ENCODE peak calls at places on chromosomes 7 and 10, in ten cellular contexts. One of them, this sample, is unnamed.
A peak's percentile ranks its signal among the peaks of the same experiment; 100 is the strongest.

GRCh38 chr7:107354639-107355038 is 115.2 kb upstream of the GPR22 start:
- DNase-seq in upper lobe of right lung: no peak
- DNase-seq in cardiac muscle cell: no peak
- DNase-seq in HepG2: no peak
- DNase-seq in stomach: no peak
- DNase-seq in endodermal cell: no peak
- DNase-seq in epithelial cell of proximal tubule: no peak
- DNase-seq in foreskin fibroblast: no peak
- DNase-seq in GM12865: no peak
- DNase-seq in MCF 10A: no peak
- DNase-seq in this sample: no peak

GRCh38 chr7:46569117-46569433 is 648.0 kb upstream of the IGFBP3 start:
- DNase-seq in cardiac muscle cell: no peak
- DNase-seq in MCF 10A: peak; percentile 48
- DNase-seq in endodermal cell: peak; percentile 68
- DNase-seq in stomach: no peak
- DNase-seq in foreskin fibroblast: peak; percentile 31
- DNase-seq in epithelial cell of proximal tubule: no peak
- DNase-seq in GM12865: no peak
- DNase-seq in HepG2: peak; percentile 3
- DNase-seq in upper lobe of right lung: no peak
- DNase-seq in this sample: no peak

GRCh38 chr7:105060923-105061322 is 46.9 kb downstream of the KMT2E start:
- DNase-seq in endodermal cell: no peak
- DNase-seq in epithelial cell of proximal tubule: no peak
- DNase-seq in cardiac muscle cell: no peak
- DNase-seq in HepG2: no peak
- DNase-seq in foreskin fibroblast: no peak
- DNase-seq in MCF 10A: no peak
- DNase-seq in upper lobe of right lung: no peak
- DNase-seq in GM12865: no peak
- DNase-seq in stomach: no peak
- DNase-seq in this sample: no peak

GRCh38 chr7:115951547-115951946 is 79.0 kb downstream of the TFEC start:
- DNase-seq in GM12865: no peak
- DNase-seq in endodermal cell: no peak
- DNase-seq in foreskin fibroblast: no peak
- DNase-seq in epithelial cell of proximal tubule: no peak
- DNase-seq in stomach: no peak
- DNase-seq in cardiac muscle cell: no peak
- DNase-seq in MCF 10A: no peak
- DNase-seq in HepG2: no peak
- DNase-seq in upper lobe of right lung: no peak
- DNase-seq in this sample: no peak

GRCh38 chr10:128574616-128575210 is 448.5 kb upstream of the MKI67 start:
- DNase-seq in foreskin fibroblast: no peak
- DNase-seq in stomach: no peak
- DNase-seq in upper lobe of right lung: no peak
- DNase-seq in endodermal cell: no peak
- DNase-seq in epithelial cell of proximal tubule: no peak
- DNase-seq in cardiac muscle cell: no peak
- DNase-seq in GM12865: no peak
- DNase-seq in MCF 10A: no peak
- DNase-seq in HepG2: no peak
- DNase-seq in this sample: no peak

GRCh38 chr10:20712766-20713165 is 184.3 kb downstream of the NEBL start:
- DNase-seq in upper lobe of right lung: no peak
- DNase-seq in cardiac muscle cell: no peak
- DNase-seq in HepG2: no peak
- DNase-seq in GM12865: no peak
- DNase-seq in epithelial cell of proximal tubule: no peak
- DNase-seq in foreskin fibroblast: no peak
- DNase-seq in stomach: no peak
- DNase-seq in endodermal cell: no peak
- DNase-seq in MCF 10A: no peak
- DNase-seq in this sample: no peak

GRCh38 chr10:13891542-13892431 is 305.0 kb downstream of the PRPF18 start:
- DNase-seq in foreskin fibroblast: peak; percentile 64
- DNase-seq in MCF 10A: no peak
- DNase-seq in upper lobe of right lung: peak; percentile 79
- DNase-seq in stomach: no peak
- DNase-seq in cardiac muscle cell: peak; percentile 73
- DNase-seq in GM12865: peak; percentile 29
- DNase-seq in HepG2: no peak
- DNase-seq in epithelial cell of proximal tubule: no peak
- DNase-seq in endodermal cell: peak; percentile 75
- DNase-seq in this sample: peak; percentile 62

GRCh38 chr10:31071232-31071999 is 39.8 kb upstream of the ZNF438 start:
- DNase-seq in MCF 10A: peak; percentile 33
- DNase-seq in upper lobe of right lung: no peak
- DNase-seq in foreskin fibroblast: peak; percentile 70
- DNase-seq in HepG2: no peak
- DNase-seq in epithelial cell of proximal tubule: no peak
- DNase-seq in endodermal cell: no peak
- DNase-seq in stomach: no peak
- DNase-seq in GM12865: no peak
- DNase-seq in cardiac muscle cell: no peak
- DNase-seq in this sample: no peak

GRCh38 chr7:16422100-16422430 is 727 bp upstream of the CRPPA start:
- DNase-seq in upper lobe of right lung: no peak
- DNase-seq in HepG2: no peak
- DNase-seq in cardiac muscle cell: peak; percentile 42
- DNase-seq in epithelial cell of proximal tubule: no peak
- DNase-seq in GM12865: no peak
- DNase-seq in MCF 10A: no peak
- DNase-seq in stomach: no peak
- DNase-seq in foreskin fibroblast: peak; percentile 40
- DNase-seq in endodermal cell: no peak
- DNase-seq in this sample: no peak

GRCh38 chr7:16420329-16420648 is 1.0 kb downstream of the CRPPA start:
- DNase-seq in cardiac muscle cell: no peak
- DNase-seq in epithelial cell of proximal tubule: no peak
- DNase-seq in GM12865: no peak
- DNase-seq in stomach: no peak
- DNase-seq in MCF 10A: no peak
- DNase-seq in HepG2: no peak
- DNase-seq in endodermal cell: no peak
- DNase-seq in foreskin fibroblast: no peak
- DNase-seq in upper lobe of right lung: no peak
- DNase-seq in this sample: no peak

GRCh38 chr7:16419859-16420258 is 1.5 kb downstream of the CRPPA start:
- DNase-seq in cardiac muscle cell: no peak
- DNase-seq in HepG2: no peak
- DNase-seq in epithelial cell of proximal tubule: no peak
- DNase-seq in endodermal cell: no peak
- DNase-seq in GM12865: no peak
- DNase-seq in stomach: no peak
- DNase-seq in upper lobe of right lung: no peak
- DNase-seq in MCF 10A: no peak
- DNase-seq in foreskin fibroblast: no peak
- DNase-seq in this sample: no peak

GRCh38 chr7:16421333-16422099 is at the start of gene CRPPA:
- DNase-seq in GM12865: no peak
- DNase-seq in stomach: no peak
- DNase-seq in cardiac muscle cell: peak; percentile 59
- DNase-seq in MCF 10A: peak; percentile 62
- DNase-seq in HepG2: peak; percentile 34
- DNase-seq in upper lobe of right lung: peak; percentile 80
- DNase-seq in endodermal cell: peak; percentile 84
- DNase-seq in epithelial cell of proximal tubule: peak; percentile 46
- DNase-seq in foreskin fibroblast: peak; percentile 67
- DNase-seq in this sample: no peak

GRCh38 chr7:16420649-16421332 is 547 bp downstream of the CRPPA start:
- DNase-seq in cardiac muscle cell: peak; percentile 86
- DNase-seq in upper lobe of right lung: peak; percentile 94
- DNase-seq in stomach: peak; percentile 87
- DNase-seq in epithelial cell of proximal tubule: peak; percentile 66
- DNase-seq in MCF 10A: peak; percentile 86
- DNase-seq in GM12865: peak; percentile 56
- DNase-seq in endodermal cell: peak; percentile 90
- DNase-seq in foreskin fibroblast: peak; percentile 90
- DNase-seq in HepG2: peak; percentile 77
- DNase-seq in this sample: no peak
- TF ChIP-seq CTCF in cardiac muscle cell: no peak
- TF ChIP-seq CTCF in upper lobe of right lung: peak; percentile 39
- TF ChIP-seq CTCF in stomach: peak; percentile 27
- TF ChIP-seq CTCF in epithelial cell of proximal tubule: peak; percentile 25
- TF ChIP-seq CTCF in MCF 10A: peak; percentile 8
- TF ChIP-seq CTCF in GM12865: no peak
- TF ChIP-seq CTCF in endodermal cell: peak; percentile 72
- TF ChIP-seq CTCF in foreskin fibroblast: peak; percentile 24
- TF ChIP-seq CTCF in HepG2: no peak
- TF ChIP-seq CTCF in this sample: no peak

GRCh38 chr7:63080406-63080805 is 918.2 kb upstream of the ZNF722 start:
- DNase-seq in GM12865: no peak
- DNase-seq in cardiac muscle cell: no peak
- DNase-seq in epithelial cell of proximal tubule: no peak
- DNase-seq in endodermal cell: no peak
- DNase-seq in upper lobe of right lung: no peak
- DNase-seq in stomach: no peak
- DNase-seq in MCF 10A: no peak
- DNase-seq in foreskin fibroblast: no peak
- DNase-seq in HepG2: no peak
- DNase-seq in this sample: no peak

GRCh38 chr7:63077841-63078240 is 920.8 kb upstream of the ZNF722 start:
- DNase-seq in MCF 10A: no peak
- DNase-seq in cardiac muscle cell: no peak
- DNase-seq in HepG2: no peak
- DNase-seq in upper lobe of right lung: no peak
- DNase-seq in endodermal cell: no peak
- DNase-seq in foreskin fibroblast: no peak
- DNase-seq in stomach: no peak
- DNase-seq in epithelial cell of proximal tubule: no peak
- DNase-seq in GM12865: no peak
- DNase-seq in this sample: no peak

DNA sequence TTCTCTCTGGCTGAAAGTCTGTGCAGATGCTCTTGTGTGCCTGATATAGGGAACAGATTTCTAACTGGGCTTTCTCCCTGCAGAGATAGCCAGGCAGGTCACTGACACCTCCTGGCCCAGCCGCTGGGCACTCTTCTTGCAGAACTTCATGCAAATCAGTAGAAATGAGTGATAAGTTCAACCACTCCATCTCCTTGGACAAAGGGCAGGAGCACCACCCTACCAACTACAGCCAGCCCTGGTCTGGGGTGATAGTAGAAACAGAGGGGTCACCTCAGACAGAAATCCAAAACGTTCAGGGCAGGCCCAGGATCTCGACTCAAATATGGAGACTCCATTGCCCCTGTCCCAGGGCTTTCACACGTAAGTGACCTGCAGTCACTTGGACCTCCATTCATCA is 917.8 kb upstream of the ZNF722 start:
- DNase-seq in HepG2: no peak
- DNase-seq in stomach: no peak
- DNase-seq in epithelial cell of proximal tubule: no peak
- DNase-seq in endodermal cell: no peak
- DNase-seq in cardiac muscle cell: no peak
- DNase-seq in MCF 10A: no peak
- DNase-seq in foreskin fibroblast: no peak
- DNase-seq in GM12865: no peak
- DNase-seq in upper lobe of right lung: no peak
- DNase-seq in this sample: no peak
- TF ChIP-seq CTCF in HepG2: no peak
- TF ChIP-seq CTCF in stomach: no peak
- TF ChIP-seq CTCF in epithelial cell of proximal tubule: no peak
- TF ChIP-seq CTCF in endodermal cell: no peak
- TF ChIP-seq CTCF in cardiac muscle cell: no peak
- TF ChIP-seq CTCF in MCF 10A: no peak
- TF ChIP-seq CTCF in foreskin fibroblast: no peak
- TF ChIP-seq CTCF in GM12865: no peak
- TF ChIP-seq CTCF in upper lobe of right lung: no peak
- TF ChIP-seq CTCF in this sample: no peak

DNA sequence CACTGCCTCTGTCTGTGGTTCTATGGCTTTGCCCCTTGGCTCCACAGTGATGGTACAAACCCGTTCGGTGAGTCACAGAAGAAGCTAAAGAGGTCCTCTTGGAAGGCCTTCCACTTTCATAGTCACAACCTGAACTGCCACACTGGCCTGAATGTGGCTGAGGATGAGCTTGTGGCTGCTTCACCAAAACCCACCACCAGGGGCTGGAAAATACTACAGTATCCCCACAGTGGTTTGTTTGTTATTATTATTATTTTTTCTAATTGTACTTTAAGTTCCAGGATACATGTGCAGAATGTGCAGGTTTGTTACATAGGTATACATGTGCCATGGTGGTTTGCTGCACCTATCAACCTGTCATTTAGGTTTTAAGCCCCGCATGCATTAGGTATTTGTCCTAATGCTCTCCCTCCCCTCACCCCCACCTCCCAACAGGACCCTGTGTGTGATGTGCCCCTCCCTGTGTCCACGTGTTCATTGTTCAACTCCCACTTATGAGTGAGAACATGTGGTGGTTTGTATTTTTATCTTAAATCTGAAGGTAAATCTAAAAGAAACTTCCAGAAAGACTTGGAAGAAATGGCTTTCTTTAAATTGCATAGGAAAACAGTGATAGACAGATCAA is 160.8 kb upstream of the NPSR1 start:
- DNase-seq in GM12865: no peak
- DNase-seq in epithelial cell of proximal tubule: no peak
- DNase-seq in MCF 10A: peak; percentile 17
- DNase-seq in endodermal cell: peak; percentile 72
- DNase-seq in upper lobe of right lung: no peak
- DNase-seq in foreskin fibroblast: no peak
- DNase-seq in stomach: no peak
- DNase-seq in cardiac muscle cell: no peak
- DNase-seq in HepG2: no peak
- DNase-seq in this sample: no peak
- TF ChIP-seq CTCF in GM12865: peak; percentile 3
- TF ChIP-seq CTCF in epithelial cell of proximal tubule: peak; percentile 34
- TF ChIP-seq CTCF in MCF 10A: peak; percentile 35
- TF ChIP-seq CTCF in endodermal cell: peak; percentile 84
- TF ChIP-seq CTCF in upper lobe of right lung: peak; percentile 11
- TF ChIP-seq CTCF in foreskin fibroblast: peak; percentile 26
- TF ChIP-seq CTCF in stomach: no peak
- TF ChIP-seq CTCF in cardiac muscle cell: peak; percentile 29
- TF ChIP-seq CTCF in HepG2: no peak
- TF ChIP-seq CTCF in this sample: peak; percentile 21

DNA sequence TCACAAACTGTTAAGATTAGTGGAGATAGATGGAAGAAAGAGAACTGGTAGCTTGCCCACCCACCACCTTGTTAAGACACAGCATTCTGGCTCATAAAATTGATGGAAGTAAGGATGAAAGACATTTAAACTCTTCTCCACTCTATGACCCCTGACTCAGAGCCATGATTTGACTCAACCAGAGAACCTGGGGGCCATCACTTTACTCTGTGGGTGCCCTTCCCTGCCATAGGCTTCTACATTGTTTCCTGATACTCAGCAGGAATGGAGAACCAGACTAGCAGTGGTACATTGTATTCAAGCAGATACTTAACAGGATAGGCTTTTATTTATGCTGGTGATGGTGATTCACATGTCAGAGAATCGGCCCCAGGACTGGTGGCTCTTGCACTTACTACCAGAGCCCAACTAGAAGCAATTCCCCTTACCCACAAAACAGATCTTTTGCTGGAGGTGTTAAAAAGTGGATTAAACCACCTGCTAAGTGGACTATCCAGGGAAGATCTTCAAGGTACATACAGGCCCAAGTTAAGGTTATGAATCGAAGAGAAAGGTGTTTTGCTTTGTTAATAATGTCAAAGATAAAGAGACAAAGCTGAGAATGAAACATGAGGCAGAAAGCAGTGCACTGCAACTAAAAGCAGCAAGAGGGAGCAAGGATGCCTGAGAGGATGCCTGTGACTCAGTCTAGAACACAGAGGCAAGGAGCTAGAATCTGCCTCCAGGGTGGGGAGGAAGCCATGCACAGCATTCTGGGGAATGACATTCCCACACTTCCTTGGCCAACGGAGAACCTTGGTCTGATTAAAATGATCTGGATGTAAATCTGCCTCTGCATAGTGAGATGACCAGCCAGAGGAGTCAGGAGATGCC is 36.0 kb upstream of the GLI3 start:
- DNase-seq in GM12865: no peak
- DNase-seq in stomach: no peak
- DNase-seq in epithelial cell of proximal tubule: no peak
- DNase-seq in MCF 10A: peak; percentile 91
- DNase-seq in upper lobe of right lung: no peak
- DNase-seq in cardiac muscle cell: peak; percentile 2
- DNase-seq in HepG2: no peak
- DNase-seq in foreskin fibroblast: peak; percentile 62
- DNase-seq in endodermal cell: peak; percentile 57
- DNase-seq in this sample: no peak
- TF ChIP-seq CTCF in GM12865: no peak
- TF ChIP-seq CTCF in stomach: no peak
- TF ChIP-seq CTCF in epithelial cell of proximal tubule: peak; percentile 66
- TF ChIP-seq CTCF in MCF 10A: peak; percentile 57
- TF ChIP-seq CTCF in upper lobe of right lung: peak; percentile 18
- TF ChIP-seq CTCF in cardiac muscle cell: peak; percentile 68
- TF ChIP-seq CTCF in HepG2: no peak
- TF ChIP-seq CTCF in foreskin fibroblast: peak; percentile 67
- TF ChIP-seq CTCF in endodermal cell: peak; percentile 74
- TF ChIP-seq CTCF in this sample: no peak